ENCODE peak calls at places on chromosomes 4 and X, in eight cellular contexts. N is body of pancreas, C is right lobe of liver, E is suprapubic skin, I is ovary, O is NB4, R is sigmoid colon, Y is endothelial cell of umbilical vein. M is an unnamed sample.

GRCh38 chrX:104335765-104336164 is 81.0 kb upstream of the ESX1 start:
- DNase-seq in E (no peak), N (no peak), C (no peak), O (peak), I (no peak), R (no peak), Y (peak), M (no peak)

GRCh38 chrX:136269921-136270320 is 18.7 kb upstream of the MAP7D3 start:
- DNase-seq in E (no peak), C (no peak), Y (peak), R (no peak), I (no peak), O (no peak), N (no peak), M (no peak)

GRCh38 chr4:140363051-140363450 is 10.4 kb upstream of the SCOC start:
- DNase-seq in O (no peak), I (no peak), C (no peak), E (no peak), Y (no peak), R (no peak), N (no peak), M (no peak)

GRCh38 chr4:73451978-73452747 is 16.1 kb downstream of the AFP start:
- DNase-seq in N (no peak), I (no peak), R (no peak), C (no peak), E (no peak), Y (no peak), O (no peak), M (no peak)

GRCh38 chrX:50812995-50813842 is 775 bp downstream of the SHROOM4 start:
- DNase-seq in E (peak), R (peak), O (peak), I (peak), N (peak), Y (peak), C (peak), M (peak)

GRCh38 chrX:30951003-30951402 is 61.9 kb upstream of the TAB3 start:
- DNase-seq in C (no peak), Y (no peak), O (no peak), I (no peak), E (no peak), N (no peak), R (no peak), M (no peak)

GRCh38 chr4:1247811-1248261 is 1.1 kb downstream of the CTBP1 start:
- DNase-seq in I (no peak), C (no peak), O (no peak), R (peak), Y (no peak), E (peak), N (no peak), M (no peak)

GRCh38 chrX:124862304-124862703 is 457.4 kb upstream of the TEX13C start:
- DNase-seq in C (no peak), O (no peak), N (no peak), E (no peak), I (no peak), R (no peak), Y (no peak), M (no peak)

GRCh38 chrX:134908235-134908834 is 82.5 kb upstream of the SMIM10 start:
- DNase-seq in R (no peak), E (no peak), C (no peak), O (peak), Y (peak), N (no peak), I (no peak), M (no peak)

GRCh38 chrX:25524150-25524549 is 508.4 kb upstream of the ARX start:
- DNase-seq in E (no peak), N (peak), Y (peak), C (peak), I (no peak), O (peak), R (no peak), M (no peak)

GRCh38 chrX:136828830-136829229 is 48.1 kb upstream of the ARHGEF6 start:
- DNase-seq in O (peak), E (no peak), Y (no peak), C (no peak), N (no peak), I (no peak), R (no peak), M (no peak)

GRCh38 chrX:21749924-21750323 is 8.0 kb downstream of the SMPX start:
- DNase-seq in O (no peak), N (no peak), Y (no peak), R (no peak), E (no peak), C (no peak), I (no peak), M (no peak)

DNA sequence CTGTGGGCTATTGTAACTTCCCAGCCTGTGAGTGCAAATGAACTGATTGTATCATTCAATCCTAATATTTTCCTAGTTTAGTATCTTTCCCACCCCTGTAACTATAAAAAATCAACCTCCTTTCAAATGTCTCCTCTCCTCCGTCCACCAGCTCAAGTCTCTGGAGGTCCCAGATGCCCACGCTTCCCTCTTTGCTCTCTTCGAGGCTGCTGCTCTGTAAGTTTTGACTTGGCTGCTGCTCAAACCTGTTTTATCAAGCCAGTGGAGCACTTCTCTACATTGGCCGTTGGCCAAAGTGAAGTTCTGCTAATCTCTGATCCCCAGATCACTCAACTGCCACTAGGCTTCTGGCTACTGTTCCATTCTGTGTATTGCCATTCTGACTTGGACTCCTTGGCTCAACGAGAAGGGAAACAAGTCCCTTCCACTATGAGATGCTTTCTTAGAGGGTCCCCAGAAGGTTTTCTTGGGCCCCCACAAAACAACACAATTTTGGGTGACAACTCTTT is 60.7 kb upstream of the RAPGEF2 start:
- DNase-seq in Y (peak), O (no peak), R (no peak), C (peak), E (no peak), N (peak), I (no peak), M (peak)
- TF ChIP-seq POLR2A in Y (no peak), O (no peak), R (no peak), C (no peak), E (no peak), N (no peak), I (no peak), M (no peak)

GRCh38 chrX:37854748-37855147 is 7.4 kb upstream of the DYNLT3 start:
- DNase-seq in I (no peak), Y (no peak), R (no peak), E (no peak), O (no peak), N (no peak), C (no peak), M (no peak)
- TF ChIP-seq CTCF in I (no peak), Y (no peak), R (no peak), E (no peak), O (no peak), N (no peak), C (no peak), M (no peak)

GRCh38 chr4:83282049-83282535 is 2.5 kb downstream of the COQ2 start:
- DNase-seq in E (no peak), O (peak), N (peak), R (no peak), C (no peak), I (no peak), Y (peak), M (peak)

GRCh38 chr4:83281326-83281725 is 3.3 kb downstream of the COQ2 start:
- DNase-seq in E (no peak), N (no peak), O (peak), Y (no peak), R (no peak), C (no peak), I (no peak), M (no peak)

GRCh38 chr4:83285022-83285387 is 407 bp upstream of the COQ2 start:
- DNase-seq in I (no peak), Y (peak), C (no peak), E (no peak), R (no peak), O (peak), N (peak), M (no peak)

DNA sequence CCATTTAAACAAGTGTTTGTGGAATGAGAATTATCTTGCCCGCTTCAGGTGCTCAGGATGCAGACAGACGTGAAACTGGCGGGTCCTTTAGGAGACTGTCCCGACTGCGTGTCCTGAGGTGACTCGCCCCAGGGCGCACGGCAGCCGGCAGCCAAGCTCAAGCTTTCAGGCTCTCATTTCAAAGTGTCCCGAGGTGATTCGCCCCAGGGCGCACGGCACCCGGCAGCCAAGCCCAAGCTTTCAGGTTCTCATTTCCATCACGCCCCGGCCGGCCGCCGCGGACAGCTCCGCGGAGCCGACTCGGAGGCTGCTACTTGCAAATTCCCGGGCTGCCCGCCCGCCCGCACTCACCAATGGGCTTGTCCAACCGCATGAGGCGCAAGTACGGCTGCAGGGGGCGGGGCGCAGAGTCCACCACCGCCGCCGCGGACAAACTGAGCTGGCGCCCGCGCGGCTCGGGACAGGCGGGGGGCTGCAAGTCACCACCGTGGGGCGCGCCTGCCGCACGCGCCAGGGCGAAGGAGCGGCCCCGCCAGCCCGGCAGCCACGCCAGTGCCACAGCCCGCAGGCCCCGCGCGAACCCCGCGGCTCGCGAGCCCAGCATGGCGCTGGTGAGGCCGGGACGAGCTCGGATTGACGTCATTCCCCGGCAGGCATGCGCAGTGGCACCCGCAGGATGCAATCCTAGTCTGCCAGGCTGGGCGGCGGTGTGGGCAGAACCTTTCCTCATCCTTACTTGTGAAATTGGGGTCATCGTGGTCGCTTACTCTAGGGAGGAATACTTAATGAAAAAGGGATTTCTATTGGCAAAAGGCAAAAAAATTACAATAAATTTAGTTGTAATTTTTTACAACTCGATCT is at the start of gene COQ2:
- DNase-seq in E (peak), I (peak), O (peak), R (peak), Y (peak), N (peak), C (peak), M (peak)
- TF ChIP-seq POLR2A in E (peak), I (peak), O (peak), R (peak), Y (peak), N (peak), C (peak), M (no peak)

GRCh38 chrX:57453901-57454300 is 137.9 kb upstream of the ZXDB start:
- DNase-seq in R (no peak), I (no peak), E (no peak), O (peak), C (no peak), Y (peak), N (no peak), M (no peak)
- TF ChIP-seq CTCF in R (no peak), I (no peak), E (no peak), O (peak), C (peak), Y (peak), N (no peak), M (no peak)

DNA sequence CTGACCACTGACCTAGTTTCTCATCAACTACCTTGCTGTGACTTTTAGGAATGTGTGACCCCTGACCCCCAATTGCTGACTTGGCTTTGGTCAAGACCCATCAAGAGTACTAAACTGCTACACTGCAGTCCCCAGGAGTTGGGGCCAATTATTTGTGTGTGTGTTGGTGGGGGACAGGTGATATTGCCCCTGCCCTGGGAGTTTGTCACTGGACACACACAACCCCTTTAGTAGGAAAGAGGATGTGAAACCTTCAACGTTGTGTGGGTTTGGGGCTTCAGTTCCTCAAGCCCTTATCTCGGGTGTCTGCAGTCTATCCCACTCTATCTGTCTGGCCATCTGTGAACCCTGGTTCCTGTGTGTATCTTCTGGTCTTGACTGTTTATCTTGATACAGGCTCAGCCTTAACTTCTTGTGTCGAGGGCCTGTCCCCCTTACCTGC is 6.5 kb downstream of the SASH3 start:
- DNase-seq in I (peak), E (no peak), O (peak), Y (no peak), C (no peak), R (no peak), N (no peak), M (no peak)
- TF ChIP-seq POLR2A in I (no peak), E (no peak), O (no peak), Y (no peak), C (no peak), R (no peak), N (no peak), M (no peak)

DNA sequence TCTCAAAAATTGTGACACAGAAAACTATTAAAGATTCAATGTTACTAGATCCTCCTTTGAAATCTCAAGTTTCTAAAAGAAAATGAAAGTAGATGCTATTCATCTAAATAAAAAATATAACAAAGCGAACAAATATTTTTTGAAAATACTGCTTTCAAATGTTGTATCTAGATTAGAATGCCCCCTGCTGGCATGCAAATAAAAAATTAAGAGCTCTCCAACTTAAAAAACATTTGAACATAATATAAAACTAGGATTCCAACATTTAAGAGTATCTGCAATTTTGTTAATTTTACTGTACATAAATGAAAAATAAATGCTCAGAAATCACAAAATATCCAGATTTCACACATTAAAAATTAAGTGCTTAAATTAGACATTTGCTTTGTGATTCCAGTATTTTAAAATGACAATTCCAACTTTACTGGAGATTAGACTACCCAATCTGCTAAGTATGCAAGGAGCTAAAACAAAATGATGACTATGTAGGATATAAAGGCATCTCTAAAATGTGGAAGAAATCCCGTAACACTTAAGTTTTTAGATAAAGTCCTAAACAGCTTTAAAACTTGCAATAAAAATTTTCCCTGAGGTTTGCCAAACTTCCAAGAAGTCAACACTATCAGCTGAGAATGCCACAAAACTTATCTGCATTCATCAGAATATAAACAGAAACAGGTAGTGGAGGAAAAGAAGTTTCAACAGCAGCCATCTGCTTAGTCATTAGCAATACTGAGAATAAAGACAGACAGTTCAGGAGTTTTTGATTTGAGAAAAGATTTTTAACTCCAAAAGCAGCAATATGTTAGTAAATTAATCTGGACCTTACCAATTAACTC is 32.6 kb downstream of the DHX15 start:
- DNase-seq in I (no peak), Y (peak), O (peak), E (no peak), C (no peak), R (no peak), N (no peak), M (no peak)
- TF ChIP-seq CTCF in I (no peak), Y (peak), O (no peak), E (no peak), C (peak), R (no peak), N (no peak), M (no peak)

M was measured in lower leg skin.